ENCODE peak calls at places on chromosomes 1 and 21, in nine cellular contexts. J, X, S, F, D, L, K, V and N are unnamed samples. For H3K27me3, the result is how much of the 10 kb centered on the place peaks cover.

GRCh38 chr1:156513189-156513588 is 12.6 kb upstream of the MEF2D start:
- DNase-seq in K (no peak), D (no peak), X (no peak), S (peak), J (no peak), V (no peak), F (no peak), L (no peak), N (no peak)

GRCh38 chr1:111448482-111448917 is 556 bp downstream of the WDR77 start:
- DNase-seq in S (no peak), K (no peak), D (no peak), X (no peak), V (no peak), L (no peak), J (no peak), F (no peak), N (peak)

GRCh38 chr1:186442651-186443114 is 18.2 kb downstream of the PDC start:
- DNase-seq in K (no peak), J (no peak), D (no peak), L (no peak), V (no peak), F (no peak), X (no peak), S (no peak), N (no peak)

GRCh38 chr1:36134805-36135339 is 9.8 kb upstream of the COL8A2 start:
- DNase-seq in S (no peak), V (peak), L (peak), D (no peak), J (no peak), X (no peak), K (peak), F (peak), N (peak)

GRCh38 chr1:160679893-160680292 is 31.7 kb downstream of the CD48 start:
- DNase-seq in L (no peak), J (no peak), X (no peak), S (no peak), V (no peak), D (no peak), K (no peak), F (no peak), N (no peak)

GRCh38 chr1:85864727-85865126 is 156.5 kb upstream of the ZNHIT6 start:
- DNase-seq in J (no peak), D (no peak), S (no peak), V (no peak), X (no peak), L (no peak), F (no peak), K (no peak), N (no peak)

GRCh38 chr1:67846538-67846937 is 13.3 kb upstream of the GNG12 start:
- DNase-seq in D (no peak), J (no peak), X (no peak), V (no peak), F (no peak), L (no peak), S (no peak), K (no peak), N (no peak)

GRCh38 chr1:43238104-43238503 is 31.7 kb upstream of the TMEM125 start:
- DNase-seq in V (peak), D (peak), X (peak), F (peak), J (no peak), K (peak), S (no peak), L (peak), N (peak)

GRCh38 chr1:228870041-228870713 is 134.9 kb downstream of the RHOU start:
- DNase-seq in F (no peak), V (no peak), X (no peak), J (no peak), K (no peak), L (no peak), S (no peak), D (no peak), N (no peak)

GRCh38 chr21:38979271-38980196 is 173.8 kb downstream of the ETS2 start:
- DNase-seq in S (no peak), K (no peak), V (no peak), L (no peak), J (no peak), F (peak), X (no peak), D (no peak), N (no peak)

GRCh38 chr1:69139007-69139406 is 428.7 kb upstream of the LRRC7 start:
- DNase-seq in K (no peak), F (no peak), D (no peak), J (no peak), X (no peak), S (no peak), L (no peak), V (no peak), N (no peak)

GRCh38 chr1:62281922-62282555 is 37.2 kb downstream of the KANK4 start:
- DNase-seq in J (no peak), X (no peak), V (no peak), F (no peak), S (no peak), L (no peak), D (no peak), K (no peak), N (no peak)

GRCh38 chr1:54461731-54462596 is 55.8 kb upstream of the SSBP3 start:
- DNase-seq in J (no peak), D (no peak), F (no peak), V (no peak), L (no peak), X (peak), K (no peak), S (peak), N (no peak)

GRCh38 chr1:3323791-3324703 is 130.4 kb upstream of the ARHGEF16 start:
- DNase-seq in X (no peak), J (no peak), V (no peak), D (no peak), S (no peak), L (no peak), K (no peak), F (no peak), N (no peak)

GRCh38 chr1:62882161-62882560 is 98.2 kb downstream of the ATG4C start:
- DNase-seq in D (no peak), L (no peak), K (no peak), V (no peak), J (no peak), X (no peak), F (peak), S (no peak), N (no peak)

GRCh38 chr1:5977494-5978444 is 14.5 kb downstream of the NPHP4 start:
- DNase-seq in L (no peak), V (no peak), X (peak), J (no peak), F (no peak), D (no peak), S (peak), K (no peak), N (no peak)

GRCh38 chr1:243756529-243756928 is 93.5 kb downstream of the AKT3 start:
- DNase-seq in J (no peak), D (no peak), S (no peak), F (no peak), X (no peak), K (no peak), V (no peak), L (no peak), N (no peak)

GRCh38 chr1:3869751-3870301 is 12.6 kb downstream of the DFFB start:
- DNase-seq in F (peak), X (no peak), V (no peak), K (no peak), L (no peak), D (no peak), J (no peak), S (no peak), N (no peak)

GRCh38 chr1:119646521-119647227 is 1.4 kb downstream of the ZNF697 start:
- DNase-seq in X (no peak), F (peak), J (no peak), V (no peak), D (no peak), S (no peak), K (no peak), L (no peak), N (no peak)

GRCh38 chr1:200558866-200559459 is 61.6 kb downstream of the KIF14 start:
- DNase-seq in V (no peak), S (no peak), L (peak), J (no peak), K (no peak), D (peak), F (peak), X (no peak), N (no peak)

GRCh38 chr1:16981269-16981849 is 939 bp upstream of the MFAP2 start:
- DNase-seq in J (no peak), X (no peak), S (no peak), L (no peak), K (no peak), V (no peak), D (peak), F (no peak), N (no peak)

GRCh38 chr1:48246727-48247126 is 24.2 kb downstream of the SLC5A9 start:
- DNase-seq in J (peak), V (peak), F (no peak), X (no peak), S (no peak), D (no peak), L (peak), K (no peak), N (peak)
- H3K27me3 ChIP-seq in J (under half), V (under half), F (under half), X (under half), S (under half), D (under half), L (under half), K (under half), N (under half)

DNA sequence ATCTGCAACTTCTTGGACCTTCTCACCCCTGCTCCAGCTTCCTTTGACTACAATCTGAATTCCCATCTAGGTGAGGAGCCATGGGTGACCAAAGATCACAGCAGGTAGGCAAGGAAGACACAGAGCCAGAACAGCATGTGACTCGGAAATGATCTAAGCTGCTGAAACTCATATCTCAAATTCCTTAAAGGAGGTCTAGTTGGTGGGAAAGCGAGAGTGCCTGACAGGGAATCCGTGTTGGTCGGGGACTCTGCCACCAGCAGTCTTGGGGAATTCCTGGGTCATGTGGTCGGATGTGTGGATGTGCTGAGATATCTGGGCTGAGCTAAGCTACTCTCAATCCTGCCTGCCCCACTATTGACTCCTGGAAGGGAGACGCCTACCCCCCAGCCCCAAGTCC is 3.2 kb upstream of the NUAK2 start:
- DNase-seq in K (no peak), J (no peak), V (no peak), L (no peak), X (no peak), F (peak), S (no peak), D (no peak), N (no peak)
- H3K27ac ChIP-seq in K (no peak), J (no peak), V (no peak), L (no peak), X (no peak), F (no peak), S (no peak), D (no peak), N (peak)

GRCh38 chr1:202254454-202255252 is 61.1 kb downstream of the LGR6 start:
- DNase-seq in L (no peak), F (no peak), J (no peak), X (no peak), V (no peak), D (no peak), K (peak), S (peak), N (no peak)
- H3K27me3 ChIP-seq in L (under half), F (under half), J (under half), X (under half), V (under half), D (under half), K (under half), S (under half), N (under half)

GRCh38 chr1:210237981-210238380 is 5.4 kb downstream of the SERTAD4 start:
- DNase-seq in J (no peak), X (no peak), K (no peak), S (no peak), L (no peak), F (no peak), D (no peak), V (no peak), N (no peak)

GRCh38 chr1:210235363-210236053 is 2.9 kb downstream of the SERTAD4 start:
- DNase-seq in S (no peak), D (no peak), K (no peak), V (no peak), L (no peak), X (no peak), J (no peak), F (no peak), N (no peak)

GRCh38 chr1:210236840-210237409 is 4.3 kb downstream of the SERTAD4 start:
- DNase-seq in K (peak), S (peak), X (peak), F (peak), L (peak), J (peak), V (peak), D (no peak), N (no peak)

GRCh38 chr1:210237514-210237913 is 4.9 kb downstream of the SERTAD4 start:
- DNase-seq in F (no peak), L (no peak), D (no peak), K (no peak), J (no peak), X (no peak), S (no peak), V (no peak), N (no peak)

GRCh38 chr1:210236386-210236839 is 3.8 kb downstream of the SERTAD4 start:
- DNase-seq in J (no peak), F (no peak), V (no peak), S (no peak), K (no peak), L (no peak), D (no peak), X (no peak), N (no peak)
- H3K27ac ChIP-seq in J (peak), F (no peak), V (peak), S (peak), K (peak), L (peak), D (no peak), X (peak), N (no peak)

GRCh38 chr1:158117854-158118691 is 62.6 kb upstream of the CD1D start:
- DNase-seq in X (peak), V (peak), L (peak), F (peak), D (no peak), J (peak), S (peak), K (peak), N (no peak)
- H3K27me3 ChIP-seq in X (under half), V (under half), L (under half), F (under half), D (under half), J (under half), S (under half), K (under half), N (under half)

DNA sequence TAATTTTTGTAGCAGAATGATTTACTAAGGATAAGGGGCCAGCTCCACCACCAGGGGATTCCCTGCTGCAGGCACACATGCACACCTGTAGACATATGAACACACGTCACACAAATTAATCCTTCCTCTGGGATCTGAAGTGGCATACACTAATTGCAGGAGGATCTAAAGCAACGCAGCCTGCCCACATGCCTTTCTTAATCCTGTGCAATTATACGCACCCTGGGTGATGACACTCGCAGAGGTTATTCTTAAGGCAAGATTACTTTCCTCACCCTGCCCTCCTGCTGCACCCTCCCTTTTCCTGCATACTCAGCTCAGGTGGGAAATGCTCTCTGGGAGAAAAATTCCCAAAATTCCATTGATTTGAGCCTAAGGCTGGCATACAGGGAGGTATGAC is 7.5 kb upstream of the LORICRIN start:
- DNase-seq in V (no peak), J (no peak), F (no peak), S (no peak), K (no peak), D (no peak), L (no peak), X (no peak), N (no peak)
- H3K27ac ChIP-seq in V (no peak), J (no peak), F (no peak), S (no peak), K (no peak), D (no peak), L (no peak), X (no peak), N (no peak)

GRCh38 chr1:205346956-205347574 is 9.7 kb downstream of the KLHDC8A start:
- DNase-seq in S (no peak), L (no peak), F (no peak), J (no peak), D (no peak), K (no peak), V (no peak), X (no peak), N (peak)

GRCh38 chr1:205344010-205344808 is 12.5 kb downstream of the KLHDC8A start:
- DNase-seq in D (no peak), K (no peak), J (peak), X (peak), L (no peak), F (peak), S (no peak), V (peak), N (no peak)

GRCh38 chr1:205340674-205341073 is 16.0 kb downstream of the KLHDC8A start:
- DNase-seq in J (no peak), K (no peak), D (no peak), S (no peak), V (no peak), X (no peak), F (no peak), L (no peak), N (no peak)

GRCh38 chr1:205345761-205346160 is 11.0 kb downstream of the KLHDC8A start:
- DNase-seq in F (no peak), X (no peak), J (no peak), V (no peak), L (no peak), K (no peak), S (no peak), D (no peak), N (no peak)

DNA sequence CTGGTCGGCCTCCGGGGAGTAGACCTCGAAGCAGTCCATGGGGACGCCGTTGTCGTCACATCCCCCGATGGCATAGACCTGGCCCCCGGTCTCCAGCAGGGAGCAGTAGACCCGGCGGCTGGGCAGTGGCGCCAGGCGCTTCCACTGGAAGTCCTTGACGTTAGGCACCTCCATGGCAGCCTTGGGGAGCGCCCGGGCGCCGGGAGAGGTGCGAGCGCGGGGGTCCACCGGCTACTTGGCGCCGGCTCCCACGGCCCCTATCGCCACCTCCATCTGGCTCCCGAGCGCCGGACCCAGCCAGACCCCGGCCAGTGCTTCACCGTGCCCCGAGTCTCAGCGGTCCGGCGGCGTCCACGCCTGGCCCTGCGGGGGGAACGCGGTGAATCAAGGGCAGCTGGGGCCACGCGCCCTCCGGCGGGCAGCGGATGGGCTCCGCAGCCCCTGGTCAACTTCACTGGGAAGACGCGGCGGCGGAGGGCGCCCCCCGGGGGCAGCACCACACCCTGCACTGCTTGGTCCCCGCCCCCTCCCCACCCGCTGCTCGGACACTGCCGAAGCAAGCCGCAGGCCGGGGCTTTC is 13.2 kb downstream of the KLHDC8A start:
- DNase-seq in D (no peak), F (peak), L (no peak), K (no peak), X (peak), J (no peak), S (no peak), V (peak), N (no peak)
- H3K27me3 ChIP-seq in D (half or more), F (half or more), L (under half), K (under half), X (under half), J (under half), S (under half), V (under half), N (under half)

DNA sequence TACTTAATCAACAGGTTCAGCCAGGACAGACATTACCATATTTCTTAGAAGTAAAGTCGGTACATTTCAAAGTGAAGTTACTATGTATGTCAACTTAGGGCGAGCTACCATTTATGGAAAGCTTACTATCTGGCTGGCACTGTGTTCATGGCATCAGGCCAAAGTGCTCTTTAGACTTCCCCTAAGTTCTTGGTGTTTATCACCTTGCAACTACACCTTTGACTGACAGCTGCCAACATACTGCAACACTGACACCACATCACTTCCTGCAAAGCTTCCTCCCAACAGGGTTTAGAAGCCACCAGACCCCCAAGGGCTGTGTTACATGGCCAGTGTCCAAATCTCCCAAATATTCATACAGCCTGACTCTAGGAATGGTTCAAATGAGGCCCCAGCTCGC is 61.0 kb downstream of the TIAM1 start:
- DNase-seq in F (no peak), L (no peak), K (no peak), J (no peak), V (no peak), S (no peak), D (no peak), X (no peak), N (no peak)
- H3K27ac ChIP-seq in F (no peak), L (no peak), K (no peak), J (no peak), V (no peak), S (no peak), D (no peak), X (no peak), N (no peak)